ENCODE peak calls at places on chromosomes 16 and 17, in seven cellular contexts. One of them, this sample, is unnamed. For H3K4me1, the result is how much of the 10 kb centered on the place peaks cover.

GRCh38 chr17:80195671-80196529 is 24.2 kb downstream of the SGSH start:
- DNase-seq in ovary: peak
- DNase-seq in heart left ventricle: no peak
- DNase-seq in suprapubic skin: no peak
- DNase-seq in cardiac muscle cell: no peak
- DNase-seq in CD8-positive, alpha-beta memory T cell: peak
- DNase-seq in CD8-positive, alpha-beta T cell: peak
- DNase-seq in this sample: no peak

GRCh38 chr16:3029499-3030127 is 5.8 kb downstream of the THOC6 start:
- DNase-seq in suprapubic skin: no peak
- DNase-seq in cardiac muscle cell: peak
- DNase-seq in heart left ventricle: peak
- DNase-seq in CD8-positive, alpha-beta memory T cell: no peak
- DNase-seq in ovary: no peak
- DNase-seq in CD8-positive, alpha-beta T cell: no peak
- DNase-seq in this sample: no peak

GRCh38 chr17:7293821-7294613 is 422 bp downstream of the YBX2 start:
- DNase-seq in cardiac muscle cell: no peak
- DNase-seq in CD8-positive, alpha-beta memory T cell: peak
- DNase-seq in heart left ventricle: no peak
- DNase-seq in CD8-positive, alpha-beta T cell: no peak
- DNase-seq in suprapubic skin: no peak
- DNase-seq in ovary: no peak
- DNase-seq in this sample: no peak

GRCh38 chr17:35244345-35245195 is 1.7 kb downstream of the SLFN5 start:
- DNase-seq in CD8-positive, alpha-beta T cell: peak
- DNase-seq in CD8-positive, alpha-beta memory T cell: peak
- DNase-seq in ovary: peak
- DNase-seq in cardiac muscle cell: peak
- DNase-seq in heart left ventricle: peak
- DNase-seq in suprapubic skin: peak
- DNase-seq in this sample: peak

GRCh38 chr16:50602126-50602525 is 53.9 kb downstream of the NKD1 start:
- DNase-seq in CD8-positive, alpha-beta T cell: no peak
- DNase-seq in cardiac muscle cell: no peak
- DNase-seq in heart left ventricle: peak
- DNase-seq in ovary: no peak
- DNase-seq in suprapubic skin: no peak
- DNase-seq in CD8-positive, alpha-beta memory T cell: no peak
- DNase-seq in this sample: no peak

GRCh38 chr17:42695500-42695899 is 13.2 kb downstream of the CNTNAP1 start:
- DNase-seq in CD8-positive, alpha-beta memory T cell: no peak
- DNase-seq in ovary: no peak
- DNase-seq in heart left ventricle: peak
- DNase-seq in cardiac muscle cell: no peak
- DNase-seq in suprapubic skin: no peak
- DNase-seq in CD8-positive, alpha-beta T cell: no peak
- DNase-seq in this sample: no peak

GRCh38 chr17:72853438-72854415 is 238.8 kb downstream of the SLC39A11 start:
- DNase-seq in cardiac muscle cell: no peak
- DNase-seq in suprapubic skin: no peak
- DNase-seq in CD8-positive, alpha-beta T cell: no peak
- DNase-seq in CD8-positive, alpha-beta memory T cell: no peak
- DNase-seq in heart left ventricle: no peak
- DNase-seq in ovary: no peak
- DNase-seq in this sample: no peak

GRCh38 chr16:50121278-50121677 is 31.8 kb upstream of the TENT4B start:
- DNase-seq in heart left ventricle: no peak
- DNase-seq in ovary: no peak
- DNase-seq in CD8-positive, alpha-beta memory T cell: no peak
- DNase-seq in CD8-positive, alpha-beta T cell: no peak
- DNase-seq in suprapubic skin: no peak
- DNase-seq in cardiac muscle cell: no peak
- DNase-seq in this sample: no peak

GRCh38 chr16:56488035-56488434 is 31.8 kb downstream of the BBS2 start:
- DNase-seq in CD8-positive, alpha-beta T cell: no peak
- DNase-seq in cardiac muscle cell: no peak
- DNase-seq in CD8-positive, alpha-beta memory T cell: no peak
- DNase-seq in ovary: no peak
- DNase-seq in suprapubic skin: no peak
- DNase-seq in heart left ventricle: no peak
- DNase-seq in this sample: no peak

GRCh38 chr16:47905771-47906170 is 250.0 kb downstream of the ABCC12 start:
- DNase-seq in suprapubic skin: no peak
- DNase-seq in CD8-positive, alpha-beta T cell: no peak
- DNase-seq in ovary: no peak
- DNase-seq in cardiac muscle cell: peak
- DNase-seq in CD8-positive, alpha-beta memory T cell: no peak
- DNase-seq in heart left ventricle: no peak
- DNase-seq in this sample: no peak

GRCh38 chr17:56870163-56870651 is 36.3 kb downstream of the DGKE start:
- DNase-seq in heart left ventricle: no peak
- DNase-seq in ovary: no peak
- DNase-seq in CD8-positive, alpha-beta T cell: no peak
- DNase-seq in suprapubic skin: no peak
- DNase-seq in CD8-positive, alpha-beta memory T cell: no peak
- DNase-seq in cardiac muscle cell: no peak
- DNase-seq in this sample: no peak

GRCh38 chr16:10738231-10739077 is 5.2 kb upstream of the NUBP1 start:
- DNase-seq in CD8-positive, alpha-beta memory T cell: peak
- DNase-seq in cardiac muscle cell: peak
- DNase-seq in CD8-positive, alpha-beta T cell: no peak
- DNase-seq in heart left ventricle: peak
- DNase-seq in ovary: peak
- DNase-seq in suprapubic skin: no peak
- DNase-seq in this sample: peak

GRCh38 chr17:16977932-16978331 is 6.0 kb upstream of the TNFRSF13B start:
- DNase-seq in suprapubic skin: peak
- DNase-seq in cardiac muscle cell: peak
- DNase-seq in CD8-positive, alpha-beta memory T cell: no peak
- DNase-seq in heart left ventricle: no peak
- DNase-seq in CD8-positive, alpha-beta T cell: no peak
- DNase-seq in ovary: no peak
- DNase-seq in this sample: no peak

GRCh38 chr16:23101012-23101550 is 48.2 kb downstream of the USP31 start:
- DNase-seq in heart left ventricle: no peak
- DNase-seq in suprapubic skin: no peak
- DNase-seq in CD8-positive, alpha-beta memory T cell: no peak
- DNase-seq in CD8-positive, alpha-beta T cell: no peak
- DNase-seq in ovary: no peak
- DNase-seq in cardiac muscle cell: no peak
- DNase-seq in this sample: no peak

GRCh38 chr17:6066183-6066948 is 3.8 kb upstream of the WSCD1 start:
- DNase-seq in cardiac muscle cell: no peak
- DNase-seq in heart left ventricle: no peak
- DNase-seq in suprapubic skin: no peak
- DNase-seq in CD8-positive, alpha-beta memory T cell: no peak
- DNase-seq in ovary: no peak
- DNase-seq in CD8-positive, alpha-beta T cell: no peak
- DNase-seq in this sample: no peak

GRCh38 chr17:65388911-65389310 is 172.5 kb downstream of the AXIN2 start:
- DNase-seq in CD8-positive, alpha-beta memory T cell: no peak
- DNase-seq in ovary: no peak
- DNase-seq in heart left ventricle: no peak
- DNase-seq in suprapubic skin: no peak
- DNase-seq in cardiac muscle cell: no peak
- DNase-seq in CD8-positive, alpha-beta T cell: no peak
- DNase-seq in this sample: no peak

GRCh38 chr17:19753661-19754463 is 5.8 kb upstream of the ALDH3A1 start:
- DNase-seq in ovary: no peak
- DNase-seq in cardiac muscle cell: no peak
- DNase-seq in CD8-positive, alpha-beta T cell: no peak
- DNase-seq in heart left ventricle: peak
- DNase-seq in CD8-positive, alpha-beta memory T cell: no peak
- DNase-seq in suprapubic skin: no peak
- DNase-seq in this sample: no peak

GRCh38 chr17:16456770-16457316 is 35.1 kb downstream of the LRRC75A start:
- DNase-seq in CD8-positive, alpha-beta memory T cell: no peak
- DNase-seq in cardiac muscle cell: peak
- DNase-seq in heart left ventricle: no peak
- DNase-seq in suprapubic skin: no peak
- DNase-seq in CD8-positive, alpha-beta T cell: no peak
- DNase-seq in ovary: no peak
- DNase-seq in this sample: peak

GRCh38 chr16:1363501-1364041 is 11.8 kb downstream of the GNPTG start:
- DNase-seq in cardiac muscle cell: peak
- DNase-seq in CD8-positive, alpha-beta T cell: peak
- DNase-seq in ovary: no peak
- DNase-seq in suprapubic skin: no peak
- DNase-seq in CD8-positive, alpha-beta memory T cell: peak
- DNase-seq in heart left ventricle: peak
- DNase-seq in this sample: peak

GRCh38 chr17:45867171-45867570 is 22.5 kb downstream of the SPPL2C start:
- DNase-seq in ovary: no peak
- DNase-seq in suprapubic skin: no peak
- DNase-seq in heart left ventricle: no peak
- DNase-seq in CD8-positive, alpha-beta T cell: no peak
- DNase-seq in cardiac muscle cell: no peak
- DNase-seq in CD8-positive, alpha-beta memory T cell: no peak
- DNase-seq in this sample: no peak

GRCh38 chr16:89330177-89330856 is 112.8 kb downstream of the ZNF778 start:
- DNase-seq in heart left ventricle: no peak
- DNase-seq in suprapubic skin: no peak
- DNase-seq in CD8-positive, alpha-beta memory T cell: peak
- DNase-seq in ovary: peak
- DNase-seq in CD8-positive, alpha-beta T cell: peak
- DNase-seq in cardiac muscle cell: peak
- DNase-seq in this sample: no peak

GRCh38 chr17:6327007-6327406 is 107.9 kb downstream of the AIPL1 start:
- DNase-seq in CD8-positive, alpha-beta memory T cell: no peak
- DNase-seq in CD8-positive, alpha-beta T cell: no peak
- DNase-seq in suprapubic skin: no peak
- DNase-seq in cardiac muscle cell: no peak
- DNase-seq in ovary: no peak
- DNase-seq in heart left ventricle: peak
- DNase-seq in this sample: peak

DNA sequence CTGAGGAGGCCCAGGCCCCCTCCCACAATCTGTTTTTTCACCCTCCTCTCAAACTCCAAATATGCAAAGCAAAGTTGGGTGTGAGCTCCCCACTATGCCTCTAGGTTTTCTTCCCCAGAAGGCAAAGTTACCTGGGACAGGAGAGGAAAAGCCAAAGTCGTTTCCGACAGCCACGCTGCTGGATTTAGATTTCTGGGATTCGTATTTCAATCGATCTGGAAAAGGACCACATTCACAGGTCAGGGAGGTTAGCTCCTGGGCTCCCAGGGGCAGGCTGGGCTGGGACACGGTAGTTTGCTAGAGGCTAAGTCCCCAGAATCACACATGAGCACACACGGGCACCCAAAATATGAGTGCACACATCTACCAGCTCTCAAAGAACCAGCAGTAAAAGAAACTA is 21.3 kb upstream of the MRPS23 start:
- DNase-seq in CD8-positive, alpha-beta T cell: no peak
- DNase-seq in ovary: no peak
- DNase-seq in cardiac muscle cell: no peak
- DNase-seq in suprapubic skin: no peak
- DNase-seq in heart left ventricle: no peak
- DNase-seq in CD8-positive, alpha-beta memory T cell: no peak
- DNase-seq in this sample: no peak
- H3K4me1 ChIP-seq in CD8-positive, alpha-beta T cell: under half
- H3K4me1 ChIP-seq in ovary: under half
- H3K4me1 ChIP-seq in cardiac muscle cell: under half
- H3K4me1 ChIP-seq in suprapubic skin: half or more
- H3K4me1 ChIP-seq in heart left ventricle: under half
- H3K4me1 ChIP-seq in CD8-positive, alpha-beta memory T cell: under half
- H3K4me1 ChIP-seq in this sample: half or more

DNA sequence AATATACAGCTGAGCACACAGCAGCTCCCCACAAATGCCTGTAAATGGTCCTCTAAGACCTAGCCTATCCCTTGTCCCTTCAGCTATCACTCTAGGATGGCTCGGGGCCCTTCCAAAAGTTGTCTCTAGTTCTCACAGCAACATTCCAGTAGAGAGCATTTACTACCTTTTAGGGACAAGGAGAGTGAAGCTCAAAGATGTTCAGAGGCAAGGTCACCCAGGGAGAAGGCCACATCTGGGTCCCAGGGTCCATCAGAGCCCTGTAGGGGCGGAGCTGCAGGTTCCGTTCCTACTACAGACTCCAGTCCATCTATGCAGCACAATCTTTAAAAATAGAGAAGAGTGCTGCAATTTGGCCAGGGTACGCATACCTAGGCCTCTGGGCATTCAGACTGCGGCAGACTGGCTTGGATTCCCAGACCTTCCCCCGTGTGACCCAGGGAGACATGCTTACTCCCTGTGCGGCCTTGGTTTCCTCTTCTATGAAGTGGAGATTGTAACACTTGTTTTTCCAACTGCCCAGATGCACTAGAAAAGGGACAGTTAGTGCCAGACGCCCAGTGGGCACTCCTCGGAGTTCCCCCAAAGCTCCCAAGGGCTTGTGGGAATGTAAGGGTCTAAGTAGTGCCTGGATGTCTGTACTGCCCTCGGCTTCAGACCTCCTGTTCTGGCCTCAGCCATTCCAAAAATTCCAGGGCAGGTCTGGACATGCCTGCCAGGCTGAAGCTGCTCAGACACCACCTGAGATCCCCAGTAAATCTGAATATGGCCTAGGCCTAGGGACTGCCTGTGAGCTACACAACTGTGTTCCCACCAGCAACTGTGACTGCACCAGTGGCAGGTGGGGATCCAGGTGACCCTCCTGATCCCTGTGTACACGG is 2.5 kb downstream of the SLC12A4 start:
- DNase-seq in cardiac muscle cell: no peak
- DNase-seq in CD8-positive, alpha-beta memory T cell: no peak
- DNase-seq in ovary: no peak
- DNase-seq in suprapubic skin: no peak
- DNase-seq in CD8-positive, alpha-beta T cell: no peak
- DNase-seq in heart left ventricle: no peak
- DNase-seq in this sample: peak
- H3K4me1 ChIP-seq in cardiac muscle cell: under half
- H3K4me1 ChIP-seq in CD8-positive, alpha-beta memory T cell: under half
- H3K4me1 ChIP-seq in ovary: under half
- H3K4me1 ChIP-seq in suprapubic skin: half or more
- H3K4me1 ChIP-seq in CD8-positive, alpha-beta T cell: under half
- H3K4me1 ChIP-seq in heart left ventricle: half or more
- H3K4me1 ChIP-seq in this sample: under half

GRCh38 chr17:31573047-31573446 is 181.6 kb downstream of the RAB11FIP4 start:
- DNase-seq in suprapubic skin: no peak
- DNase-seq in heart left ventricle: no peak
- DNase-seq in CD8-positive, alpha-beta T cell: no peak
- DNase-seq in cardiac muscle cell: no peak
- DNase-seq in ovary: no peak
- DNase-seq in CD8-positive, alpha-beta memory T cell: no peak
- DNase-seq in this sample: no peak
- H3K4me1 ChIP-seq in suprapubic skin: under half
- H3K4me1 ChIP-seq in heart left ventricle: under half
- H3K4me1 ChIP-seq in CD8-positive, alpha-beta T cell: under half
- H3K4me1 ChIP-seq in cardiac muscle cell: under half
- H3K4me1 ChIP-seq in ovary: under half
- H3K4me1 ChIP-seq in CD8-positive, alpha-beta memory T cell: under half
- H3K4me1 ChIP-seq in this sample: under half

DNA sequence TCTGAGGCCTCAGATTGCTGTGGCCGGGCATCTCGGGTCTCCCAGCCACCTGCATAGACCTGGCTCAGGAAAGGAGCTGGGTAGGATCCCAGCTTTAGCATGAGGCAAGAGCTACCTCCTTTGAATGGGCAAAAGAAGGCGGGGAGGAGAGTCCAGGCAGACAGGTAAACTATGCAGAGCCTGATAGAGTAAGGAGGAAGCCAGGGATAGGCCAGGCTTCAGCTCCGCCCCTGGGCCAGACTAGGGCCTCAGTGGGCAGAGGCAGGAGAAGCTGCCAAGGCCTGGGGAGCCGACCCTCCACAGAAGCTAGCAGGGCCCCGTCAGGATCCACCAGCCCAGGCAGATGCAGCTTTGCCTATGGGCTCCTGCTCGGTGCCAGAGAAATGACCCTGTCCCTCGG is 22.6 kb upstream of the UBE2G1 start:
- DNase-seq in ovary: no peak
- DNase-seq in suprapubic skin: no peak
- DNase-seq in CD8-positive, alpha-beta T cell: no peak
- DNase-seq in heart left ventricle: no peak
- DNase-seq in cardiac muscle cell: no peak
- DNase-seq in CD8-positive, alpha-beta memory T cell: no peak
- DNase-seq in this sample: no peak
- H3K4me1 ChIP-seq in ovary: under half
- H3K4me1 ChIP-seq in suprapubic skin: under half
- H3K4me1 ChIP-seq in CD8-positive, alpha-beta T cell: under half
- H3K4me1 ChIP-seq in heart left ventricle: under half
- H3K4me1 ChIP-seq in cardiac muscle cell: under half
- H3K4me1 ChIP-seq in CD8-positive, alpha-beta memory T cell: under half
- H3K4me1 ChIP-seq in this sample: under half

This sample was measured in SJCRH30.